ENCODE peak calls at places on chromosomes 6 and 20, in nine cellular contexts. One of them, this sample, is unnamed.

GRCh38 chr20:9646375-9646774 is 132.0 kb downstream of the LAMP5 start:
- DNase-seq in fibroblast of lung: no peak
- DNase-seq in NCI-H1417: no peak
- DNase-seq in caudate nucleus: no peak
- DNase-seq in NCI-H1930: no peak
- DNase-seq in H7: no peak
- DNase-seq in brain microvascular endothelial cell: no peak
- DNase-seq in heart right ventricle: no peak
- DNase-seq in cardiac septum: no peak
- DNase-seq in this sample: no peak

GRCh38 chr6:139003751-139004150 is 15.7 kb upstream of the REPS1 start:
- DNase-seq in NCI-H1930: no peak
- DNase-seq in cardiac septum: no peak
- DNase-seq in H7: no peak
- DNase-seq in heart right ventricle: no peak
- DNase-seq in NCI-H1417: no peak
- DNase-seq in brain microvascular endothelial cell: no peak
- DNase-seq in caudate nucleus: no peak
- DNase-seq in fibroblast of lung: no peak
- DNase-seq in this sample: no peak

GRCh38 chr6:13664703-13665352 is 46.8 kb downstream of the RANBP9 start:
- DNase-seq in H7: no peak
- DNase-seq in caudate nucleus: no peak
- DNase-seq in brain microvascular endothelial cell: no peak
- DNase-seq in NCI-H1417: no peak
- DNase-seq in cardiac septum: no peak
- DNase-seq in NCI-H1930: no peak
- DNase-seq in fibroblast of lung: peak
- DNase-seq in heart right ventricle: no peak
- DNase-seq in this sample: no peak

GRCh38 chr20:39376788-39377187 is 414.6 kb downstream of the DHX35 start:
- DNase-seq in fibroblast of lung: no peak
- DNase-seq in brain microvascular endothelial cell: no peak
- DNase-seq in H7: no peak
- DNase-seq in caudate nucleus: no peak
- DNase-seq in heart right ventricle: no peak
- DNase-seq in NCI-H1930: no peak
- DNase-seq in cardiac septum: no peak
- DNase-seq in NCI-H1417: no peak
- DNase-seq in this sample: no peak

GRCh38 chr20:50969416-50969815 is 10.8 kb downstream of the MOCS3 start:
- DNase-seq in H7: no peak
- DNase-seq in brain microvascular endothelial cell: no peak
- DNase-seq in cardiac septum: no peak
- DNase-seq in fibroblast of lung: no peak
- DNase-seq in caudate nucleus: no peak
- DNase-seq in NCI-H1930: no peak
- DNase-seq in heart right ventricle: no peak
- DNase-seq in NCI-H1417: no peak
- DNase-seq in this sample: no peak

GRCh38 chr6:1136415-1136774 is 175.5 kb upstream of the FOXQ1 start:
- DNase-seq in H7: no peak
- DNase-seq in NCI-H1930: no peak
- DNase-seq in heart right ventricle: no peak
- DNase-seq in cardiac septum: no peak
- DNase-seq in caudate nucleus: peak
- DNase-seq in brain microvascular endothelial cell: peak
- DNase-seq in fibroblast of lung: peak
- DNase-seq in NCI-H1417: no peak
- DNase-seq in this sample: no peak

GRCh38 chr6:63352587-63353281 is 33.0 kb upstream of the LGSN start:
- DNase-seq in H7: peak
- DNase-seq in heart right ventricle: no peak
- DNase-seq in cardiac septum: no peak
- DNase-seq in NCI-H1930: no peak
- DNase-seq in NCI-H1417: peak
- DNase-seq in caudate nucleus: no peak
- DNase-seq in brain microvascular endothelial cell: peak
- DNase-seq in fibroblast of lung: peak
- DNase-seq in this sample: no peak

GRCh38 chr20:35303382-35303734 is 11.1 kb upstream of the FAM83C start:
- DNase-seq in brain microvascular endothelial cell: no peak
- DNase-seq in H7: no peak
- DNase-seq in cardiac septum: no peak
- DNase-seq in heart right ventricle: no peak
- DNase-seq in caudate nucleus: no peak
- DNase-seq in fibroblast of lung: no peak
- DNase-seq in NCI-H1417: no peak
- DNase-seq in NCI-H1930: no peak
- DNase-seq in this sample: no peak

This sample was measured in sigmoid colon.